ENCODE peak calls at places on chromosomes 13 and 19, in five cellular contexts. L is IMR-90, V is A549, Q is HepG2, F is H1. W is an unnamed sample.

GRCh38 chr19:10228925-10229324 is 2.2 kb downstream of the S1PR2 start:
- DNase-seq in Q (peak; percentile 48), V (peak; percentile 59), L (peak; percentile 41), F (no peak), W (peak; percentile 65)

GRCh38 chr19:13102666-13103584 is at the start of gene LYL1:
- DNase-seq in Q (peak; percentile 45), V (no peak), L (no peak), F (no peak), W (peak; percentile 94)

GRCh38 chr19:32309711-32310390 is 35.6 kb upstream of the ZNF507 start:
- DNase-seq in L (no peak), F (no peak), V (no peak), Q (no peak), W (no peak)

GRCh38 chr19:57829316-57829715 is 783 bp upstream of the ZNF587B start:
- DNase-seq in Q (peak; percentile 59), L (peak; percentile 40), F (no peak), V (no peak), W (no peak)

GRCh38 chr19:42468273-42468796 is 25.6 kb upstream of the CXCL17 start:
- DNase-seq in F (no peak), L (peak; percentile 62), Q (no peak), V (no peak), W (no peak)

GRCh38 chr19:57559008-57559403 is 657 bp downstream of the ZNF550 start:
- DNase-seq in L (no peak), F (no peak), V (peak; percentile 38), Q (peak; percentile 12), W (peak; percentile 19)

GRCh38 chr13:21528616-21529015 is 69.5 kb upstream of the ZDHHC20 start:
- DNase-seq in F (no peak), Q (no peak), V (no peak), L (peak; percentile 63), W (no peak)

GRCh38 chr19:10544242-10544752 is 593 bp downstream of the ATG4D start:
- DNase-seq in V (no peak), F (no peak), L (no peak), Q (no peak), W (peak; percentile 58)

GRCh38 chr19:41323430-41324125 is 13.6 kb downstream of the CCDC97 start:
- DNase-seq in F (no peak), V (peak; percentile 93), Q (peak; percentile 87), L (peak; percentile 98), W (peak; percentile 92)

GRCh38 chr19:14056069-14056666 is 5.7 kb downstream of the PALM3 start:
- DNase-seq in Q (no peak), F (no peak), L (no peak), V (no peak), W (peak; percentile 4)

GRCh38 chr19:28560786-28561185 is 652.2 kb downstream of the UQCRFS1 start:
- DNase-seq in L (no peak), F (no peak), Q (no peak), V (no peak), W (peak; percentile 52)

GRCh38 chr19:12527034-12527836 is 24.0 kb downstream of the ZNF564 start:
- DNase-seq in F (no peak), V (no peak), L (peak; percentile 41), Q (no peak), W (no peak)

GRCh38 chr19:34953092-34953491 is 10.9 kb downstream of the ZNF792 start:
- DNase-seq in F (no peak), L (no peak), V (no peak), Q (no peak), W (no peak)

GRCh38 chr13:25928941-25929505 is 122.8 kb downstream of the SHISA2 start:
- DNase-seq in F (no peak), L (no peak), Q (no peak), V (no peak), W (no peak)

GRCh38 chr19:31015778-31016177 is 333.5 kb downstream of the TSHZ3 start:
- DNase-seq in F (no peak), V (no peak), Q (no peak), L (no peak), W (no peak)

GRCh38 chr13:75787249-75787940 is 151.3 kb downstream of the LMO7 start:
- DNase-seq in L (peak; percentile 79), Q (no peak), V (no peak), F (no peak), W (no peak)

GRCh38 chr19:5892772-5893275 is 10.8 kb downstream of the NDUFA11 start:
- DNase-seq in L (no peak), F (no peak), Q (no peak), V (no peak), W (no peak)

GRCh38 chr13:33352023-33352422 is 66.5 kb upstream of the STARD13 start:
- DNase-seq in V (no peak), Q (peak; percentile 7), F (no peak), L (no peak), W (no peak)

GRCh38 chr13:37127706-37128241 is 22.3 kb upstream of the CSNK1A1L start:
- DNase-seq in Q (no peak), L (peak; percentile 94), V (no peak), F (no peak), W (no peak)

GRCh38 chr13:29704648-29705047 is 109.2 kb upstream of the SLC7A1 start:
- DNase-seq in F (no peak), V (no peak), Q (no peak), L (no peak), W (no peak)

GRCh38 chr13:98483636-98484288 is 93.1 kb downstream of the STK24 start:
- DNase-seq in L (peak; percentile 50), F (no peak), V (no peak), Q (no peak), W (no peak)

GRCh38 chr13:41916173-41916954 is 44.5 kb downstream of the VWA8 start:
- DNase-seq in Q (no peak), V (no peak), L (peak; percentile 95), F (no peak), W (peak; percentile 18)

GRCh38 chr19:32266453-32266852 is 79.0 kb upstream of the ZNF507 start:
- DNase-seq in F (no peak), V (no peak), Q (no peak), L (no peak), W (no peak)

GRCh38 chr13:29937836-29938235 is 87.4 kb upstream of the UBL3 start:
- DNase-seq in Q (no peak), F (no peak), L (no peak), V (no peak), W (no peak)

GRCh38 chr13:42524487-42525034 is 49.4 kb upstream of the TNFSF11 start:
- DNase-seq in Q (no peak), L (no peak), F (no peak), V (no peak), W (no peak)

GRCh38 chr13:113930711-113931637 is 42.9 kb downstream of the C13orf46 start:
- DNase-seq in Q (no peak), L (no peak), F (no peak), V (no peak), W (no peak)

GRCh38 chr13:75180805-75181455 is 301.0 kb downstream of the TBC1D4 start:
- DNase-seq in V (no peak), L (peak; percentile 50), Q (no peak), F (no peak), W (no peak)

GRCh38 chr13:100542546-100543156 is 45.9 kb downstream of the GGACT start:
- DNase-seq in L (peak; percentile 64), Q (peak; percentile 35), V (peak; percentile 11), F (no peak), W (peak; percentile 14)

GRCh38 chr13:23718916-23719470 is 148.8 kb downstream of the TNFRSF19 start:
- DNase-seq in F (no peak), V (no peak), L (peak; percentile 55), Q (peak; percentile 73), W (no peak)

GRCh38 chr19:1189419-1189818 is 15.4 kb upstream of the SBNO2 start:
- DNase-seq in F (no peak), V (no peak), Q (no peak), L (peak; percentile 35), W (peak; percentile 53)

GRCh38 chr19:17754634-17755532 is 3.6 kb downstream of the FCHO1 start:
- DNase-seq in V (no peak), Q (no peak), F (no peak), L (no peak), W (no peak)
- TF ChIP-seq MAFK in V (peak; percentile 79), Q (no peak), F (no peak), L (no peak), W (no peak)

DNA sequence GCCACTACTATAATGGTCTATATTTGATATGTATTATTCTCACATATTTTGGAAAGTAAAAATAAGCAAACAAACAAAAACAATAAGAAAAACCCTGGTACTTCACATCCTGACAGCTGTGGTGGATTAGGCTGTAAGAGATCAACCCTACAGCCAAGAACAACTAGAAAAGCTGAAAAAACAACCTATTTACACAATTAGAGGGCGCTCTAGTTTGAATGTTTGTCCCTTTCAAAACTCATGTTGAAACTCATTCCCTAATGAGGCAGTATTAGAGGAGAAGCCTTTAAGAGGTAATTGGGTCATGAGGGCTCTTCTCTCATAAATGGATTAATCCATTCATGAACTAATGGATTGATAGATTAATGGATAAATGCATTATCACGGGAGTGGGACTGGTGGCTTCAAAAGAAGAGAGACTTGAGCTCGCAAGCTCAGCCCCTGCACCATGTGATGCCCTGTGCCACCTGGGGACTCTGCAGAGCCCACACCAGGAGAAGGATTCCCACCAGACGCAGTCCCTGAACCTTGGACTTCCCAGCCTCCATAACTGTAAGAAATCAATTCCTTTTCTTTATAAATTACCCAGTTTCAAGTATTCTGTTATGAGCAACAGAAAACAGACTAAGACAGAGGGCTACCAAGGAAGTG is 733.9 kb upstream of the ARGLU1 start:
- DNase-seq in L (no peak), F (no peak), V (no peak), Q (no peak), W (no peak)
- TF ChIP-seq MAFK in L (no peak), F (no peak), V (no peak), Q (no peak), W (no peak)

DNA sequence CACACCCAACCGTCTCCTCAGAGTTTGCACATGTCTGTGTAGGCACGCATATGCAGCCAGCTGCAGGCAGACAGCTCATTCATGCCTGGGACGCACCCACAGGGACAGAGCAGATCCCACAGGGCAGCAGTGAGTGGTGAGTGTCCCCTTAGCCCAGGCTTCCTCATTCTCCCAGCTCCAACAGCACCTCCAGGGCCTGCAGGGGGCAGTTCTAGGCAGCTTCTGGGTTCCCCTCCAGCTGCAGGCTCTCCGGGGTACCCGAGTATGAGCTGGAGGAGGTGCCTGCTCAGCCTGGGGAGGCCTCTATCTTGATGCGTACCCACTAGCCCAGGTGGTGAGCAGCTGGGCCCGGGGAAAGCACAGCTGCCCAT is 1.3 kb upstream of the SHANK1 start:
- DNase-seq in Q (no peak), F (no peak), V (no peak), L (peak; percentile 73), W (no peak)
- TF ChIP-seq MAFK in Q (no peak), F (no peak), V (no peak), L (no peak), W (no peak)

DNA sequence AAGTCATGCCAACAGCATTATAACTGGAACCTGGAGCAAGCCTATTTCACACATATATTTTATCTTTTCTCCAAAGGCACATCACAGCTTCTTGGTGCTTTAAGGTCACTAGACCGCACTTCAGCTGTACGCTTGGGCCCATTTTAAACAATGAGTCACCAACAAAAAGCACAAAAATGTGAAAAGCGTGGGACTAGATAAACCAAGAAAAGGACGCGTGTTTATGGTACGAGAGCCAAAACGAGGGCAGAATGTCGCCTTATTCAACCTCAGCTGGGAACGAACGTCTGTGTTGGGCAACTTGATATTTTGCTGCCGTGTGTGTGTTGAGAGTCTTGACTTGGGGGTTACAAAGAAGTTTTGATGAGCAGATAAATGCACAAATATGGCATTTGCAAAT is 9.2 kb upstream of the EHD2 start:
- DNase-seq in L (peak; percentile 99), V (no peak), F (no peak), Q (no peak), W (no peak)
- TF ChIP-seq MAFK in L (no peak), V (no peak), F (no peak), Q (no peak), W (no peak)